ENCODE peak calls at places on chromosomes 7 and 10, in ten cellular contexts. A is HS-27A, C is astrocyte of the spinal cord, D is T-helper 9 cell, H is epithelial cell of esophagus, E is SJCRH30, O is GM20000, U is HL-60, J is AG08396, L is CMK. P is an unnamed sample.

GRCh38 chr7:127943541-127944521 is 87.4 kb downstream of the LRRC4 start:
- DNase-seq in A (no peak), E (peak; percentile 98), L (no peak), O (no peak), H (no peak), U (no peak), D (no peak), C (peak; percentile 68), J (no peak), P (no peak)

GRCh38 chr10:76333801-76334200 is 902.4 kb downstream of the LRMDA start:
- DNase-seq in A (no peak), J (no peak), D (no peak), H (no peak), O (no peak), E (no peak), C (no peak), U (no peak), L (no peak), P (no peak)

GRCh38 chr10:123926401-123927264 is 35.0 kb upstream of the CPXM2 start:
- DNase-seq in L (no peak), D (no peak), U (no peak), O (peak; percentile 54), J (no peak), A (no peak), E (no peak), H (peak; percentile 29), C (no peak), P (no peak)

GRCh38 chr10:92573798-92574544 is at the start of gene IDE:
- DNase-seq in H (peak; percentile 88), D (peak; percentile 69), J (peak; percentile 94), E (peak; percentile 84), O (peak; percentile 90), L (peak; percentile 86), U (peak; percentile 91), A (no peak), C (peak; percentile 92), P (peak; percentile 44)

GRCh38 chr10:905972-906371 is 25.5 kb downstream of the LARP4B start:
- DNase-seq in U (no peak), L (no peak), A (no peak), J (no peak), D (no peak), C (no peak), O (no peak), E (no peak), H (no peak), P (no peak)

GRCh38 chr7:128872394-128872824 is 9.8 kb downstream of the ATP6V1F start:
- DNase-seq in O (no peak), C (no peak), U (no peak), E (no peak), D (no peak), H (peak; percentile 79), L (no peak), A (no peak), J (no peak), P (no peak)

GRCh38 chr7:108292541-108292940 is 162.4 kb upstream of the LAMB4 start:
- DNase-seq in D (no peak), L (no peak), E (no peak), U (no peak), O (no peak), C (no peak), A (no peak), H (no peak), J (no peak), P (no peak)

GRCh38 chr7:16889851-16890443 is 8.2 kb upstream of the AGR3 start:
- DNase-seq in L (no peak), U (no peak), E (no peak), J (no peak), D (no peak), C (no peak), H (peak; percentile 17), O (no peak), A (no peak), P (no peak)

GRCh38 chr10:60979667-60980104 is 35.7 kb upstream of the RHOBTB1 start:
- DNase-seq in L (no peak), D (no peak), U (no peak), A (no peak), H (no peak), J (no peak), O (no peak), C (no peak), E (no peak), P (no peak)